ENCODE peak calls at places on chromosomes 16 and 17, in eight cellular contexts. W is A549; I is activated CD8-positive, alpha-beta T cell treated with anti-CD3 and anti-CD28 coated beads for 36 hours; B is HEK293T; G is stimulated activated CD4-positive, alpha-beta T cell treated with anti-CD3 and anti-CD28 coated beads, Interleukin-1b, Interleukin-23, amount 100 ng/mL, for 1 hour; Q is amygdala; M is AG09319; N is T-cell. O is an unnamed sample.

GRCh38 chr16:67990018-67990386 is 9.3 kb downstream of the DPEP2 start:
- DNase-seq in W (no peak), I (no peak), B (no peak), G (no peak), Q (no peak), M (no peak), N (no peak), O (no peak)

GRCh38 chr16:9817586-9817985 is 364.6 kb downstream of the GRIN2A start:
- DNase-seq in W (no peak), I (no peak), B (no peak), G (no peak), Q (no peak), M (no peak), N (no peak), O (no peak)

GRCh38 chr17:42818379-42818778 is 5.7 kb downstream of the BECN1 start:
- DNase-seq in W (no peak), I (no peak), B (no peak), G (no peak), Q (no peak), M (no peak), N (no peak), O (no peak)

GRCh38 chr17:77783991-77784820 is 174.3 kb upstream of the TNRC6C start:
- DNase-seq in W (no peak), I (peak; percentile 80), B (no peak), G (peak; percentile 17), Q (no peak), M (no peak), N (peak; percentile 78), O (no peak)

GRCh38 chr16:85567101-85567866 is 45.8 kb upstream of the GSE1 start:
- DNase-seq in W (no peak), I (peak; percentile 41), B (no peak), G (no peak), Q (no peak), M (no peak), N (no peak), O (no peak)

GRCh38 chr16:11087691-11088431 is 143.5 kb downstream of the CLEC16A start:
- DNase-seq in W (no peak), I (peak; percentile 61), B (no peak), G (no peak), Q (no peak), M (no peak), N (peak; percentile 18), O (no peak)

GRCh38 chr16:14283786-14284185 is 212.7 kb downstream of the MRTFB start:
- DNase-seq in W (no peak), I (no peak), B (no peak), G (no peak), Q (no peak), M (no peak), N (no peak), O (no peak)

GRCh38 chr16:3637371-3637923 is 17.0 kb upstream of the DNASE1 start:
- DNase-seq in W (no peak), I (peak; percentile 68), B (no peak), G (no peak), Q (no peak), M (no peak), N (peak; percentile 28), O (peak; percentile 64)

GRCh38 chr17:77354721-77355455 is 214.1 kb downstream of the SEC14L1 start:
- DNase-seq in W (peak; percentile 66), I (no peak), B (peak; percentile 3), G (no peak), Q (no peak), M (peak; percentile 87), N (no peak), O (no peak)

GRCh38 chr17:2050871-2051387 is 4.0 kb upstream of the HIC1 start:
- DNase-seq in W (no peak), I (peak; percentile 40), B (peak; percentile 25), G (no peak), Q (peak; percentile 27), M (no peak), N (no peak), O (no peak)

GRCh38 chr16:11380836-11381235 is 35.6 kb downstream of the RMI2 start:
- DNase-seq in W (no peak), I (no peak), B (no peak), G (no peak), Q (no peak), M (no peak), N (no peak), O (no peak)

GRCh38 chr17:13158511-13159240 is 140.8 kb upstream of the ELAC2 start:
- DNase-seq in W (no peak), I (no peak), B (no peak), G (no peak), Q (no peak), M (no peak), N (no peak), O (no peak)

GRCh38 chr17:46063239-46063638 is 64.2 kb downstream of the STH start:
- DNase-seq in W (peak; percentile 84), I (no peak), B (no peak), G (no peak), Q (no peak), M (no peak), N (no peak), O (no peak)